ENCODE peak calls at places on chromosomes 13 and 19, in seven cellular contexts. B, R, G, P, Y, A and O are unnamed samples.

GRCh38 chr13:24208314-24208713 is 47.8 kb downstream of the SPATA13 start:
- DNase-seq in B (no peak), R (no peak), G (no peak), P (no peak), Y (no peak), A (no peak), O (no peak)

GRCh38 chr13:75896271-75896670 is 260.1 kb downstream of the LMO7 start:
- DNase-seq in B (no peak), R (no peak), G (no peak), P (no peak), Y (no peak), A (no peak), O (no peak)

GRCh38 chr13:44921931-44922758 is 67.1 kb downstream of the NUFIP1 start:
- DNase-seq in B (peak; percentile 31), R (peak; percentile 54), G (peak; percentile 64), P (no peak), Y (no peak), A (peak; percentile 79), O (no peak)

GRCh38 chr19:38304866-38305429 is 897 bp downstream of the C19orf33 start:
- DNase-seq in B (peak; percentile 94), R (peak; percentile 51), G (peak; percentile 93), P (peak; percentile 53), Y (peak; percentile 85), A (no peak), O (no peak)

GRCh38 chr13:38821753-38822551 is 135.1 kb downstream of the FREM2 start:
- DNase-seq in B (no peak), R (no peak), G (no peak), P (no peak), Y (no peak), A (no peak), O (no peak)

GRCh38 chr19:45166723-45167252 is 6.0 kb upstream of the NKPD1 start:
- DNase-seq in B (no peak), R (no peak), G (no peak), P (no peak), Y (no peak), A (no peak), O (no peak)

GRCh38 chr19:43316591-43317319 is 36.7 kb upstream of the CD177 start:
- DNase-seq in B (peak; percentile 26), R (no peak), G (peak; percentile 60), P (no peak), Y (peak; percentile 92), A (no peak), O (no peak)

GRCh38 chr13:90362718-90363117 is 984.8 kb upstream of the MIR17HG start:
- DNase-seq in B (no peak), R (no peak), G (no peak), P (no peak), Y (no peak), A (no peak), O (no peak)

GRCh38 chr13:41847216-41847615 is 113.7 kb downstream of the VWA8 start:
- DNase-seq in B (no peak), R (no peak), G (no peak), P (no peak), Y (no peak), A (no peak), O (no peak)

GRCh38 chr13:36795463-36795862 is 23.6 kb upstream of the RFXAP start:
- DNase-seq in B (no peak), R (no peak), G (no peak), P (no peak), Y (peak; percentile 63), A (no peak), O (no peak)

GRCh38 chr13:25881136-25881926 is 170.5 kb downstream of the SHISA2 start:
- DNase-seq in B (no peak), R (no peak), G (no peak), P (no peak), Y (no peak), A (no peak), O (no peak)

GRCh38 chr13:75514080-75515040 is 23.3 kb downstream of the COMMD6 start:
- DNase-seq in B (no peak), R (no peak), G (no peak), P (no peak), Y (no peak), A (no peak), O (no peak)

GRCh38 chr13:23755040-23755439 is 134.2 kb downstream of the MIPEP start:
- DNase-seq in B (no peak), R (no peak), G (no peak), P (no peak), Y (no peak), A (no peak), O (no peak)

GRCh38 chr19:28257396-28257795 is 955.6 kb downstream of the UQCRFS1 start:
- DNase-seq in B (no peak), R (no peak), G (no peak), P (no peak), Y (no peak), A (no peak), O (no peak)

GRCh38 chr19:49447485-49448431 is 3.9 kb downstream of the PIH1D1 start:
- DNase-seq in B (no peak), R (no peak), G (no peak), P (peak; percentile 80), Y (peak; percentile 92), A (peak; percentile 72), O (no peak)

GRCh38 chr19:34972163-34972705 is 8.2 kb upstream of the ZNF792 start:
- DNase-seq in B (no peak), R (no peak), G (no peak), P (no peak), Y (no peak), A (no peak), O (peak; percentile 20)

GRCh38 chr19:39362682-39363657 is 20.7 kb downstream of the SAMD4B start:
- DNase-seq in B (no peak), R (no peak), G (no peak), P (no peak), Y (no peak), A (no peak), O (no peak)

GRCh38 chr13:113653264-113654174 is 4.5 kb downstream of the ATP4B start:
- DNase-seq in B (peak; percentile 3), R (peak; percentile 5), G (peak; percentile 24), P (peak; percentile 30), Y (no peak), A (peak; percentile 43), O (peak; percentile 62)

GRCh38 chr13:42354246-42355117 is 82.5 kb downstream of the AKAP11 start:
- DNase-seq in B (no peak), R (no peak), G (no peak), P (no peak), Y (no peak), A (no peak), O (no peak)

GRCh38 chr19:48833049-48833448 is 3.2 kb downstream of the HSD17B14 start:
- DNase-seq in B (no peak), R (no peak), G (no peak), P (no peak), Y (no peak), A (no peak), O (no peak)

GRCh38 chr19:50556236-50557008 is 11.8 kb downstream of the LRRC4B start:
- DNase-seq in B (peak; percentile 71), R (peak; percentile 28), G (peak; percentile 72), P (peak; percentile 72), Y (peak; percentile 99), A (peak; percentile 80), O (no peak)

DNA sequence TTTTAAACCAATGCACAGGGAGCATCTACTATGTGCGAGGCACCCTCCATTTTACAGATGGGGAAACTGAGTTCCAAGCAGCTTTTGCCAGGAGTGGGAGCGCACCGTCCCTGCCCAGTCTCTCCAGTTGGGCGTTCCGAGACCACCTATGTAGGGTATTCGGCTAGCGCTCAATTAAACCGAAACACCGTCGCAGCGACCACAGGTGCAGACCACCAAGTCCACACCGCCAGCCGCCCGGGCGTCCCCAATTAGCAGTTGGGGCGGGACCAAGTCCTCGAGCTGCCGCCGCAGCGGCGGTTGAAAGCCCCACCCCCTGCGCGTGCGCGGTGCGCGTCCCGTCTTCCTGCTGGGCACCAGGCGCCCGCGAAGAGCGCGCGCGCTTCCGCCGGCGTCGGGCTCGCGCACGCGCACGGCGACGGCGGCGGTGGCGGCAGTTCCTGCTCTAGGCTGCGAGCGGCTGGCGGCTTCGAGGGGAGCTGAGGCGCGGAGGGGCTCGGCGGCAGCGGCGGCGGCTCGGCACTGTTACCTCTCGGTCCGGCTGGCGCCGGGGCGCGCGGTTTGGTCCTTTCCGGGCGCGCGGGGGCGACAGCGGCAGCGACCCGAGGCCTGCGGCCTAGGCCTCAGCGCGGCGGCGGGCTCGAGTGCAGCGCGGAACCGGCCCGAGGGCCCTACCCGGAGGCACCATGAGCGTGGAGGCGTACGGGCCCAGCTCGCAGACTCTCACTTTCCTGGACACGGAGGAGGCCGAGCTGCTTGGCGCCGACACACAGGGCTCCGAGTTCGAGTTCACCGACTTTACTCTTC is at the start of gene UPF1:
- DNase-seq in B (peak; percentile 96), R (peak; percentile 77), G (peak; percentile 94), P (peak; percentile 96), Y (peak; percentile 97), A (peak; percentile 95), O (peak; percentile 95)
- TF ChIP-seq CTCF in B (no peak), R (no peak), G (no peak), P (no peak), Y (no peak), A (no peak), O (no peak)

GRCh38 chr19:5537870-5538269 is 29.9 kb downstream of the TINCR start:
- DNase-seq in B (no peak), R (no peak), G (no peak), P (no peak), Y (no peak), A (no peak), O (no peak)

GRCh38 chr19:5541456-5541855 is 26.3 kb downstream of the TINCR start:
- DNase-seq in B (no peak), R (no peak), G (no peak), P (no peak), Y (no peak), A (no peak), O (no peak)

GRCh38 chr19:5540208-5540607 is 27.5 kb downstream of the TINCR start:
- DNase-seq in B (no peak), R (no peak), G (no peak), P (no peak), Y (no peak), A (no peak), O (no peak)

GRCh38 chr19:5536337-5536894 is 31.3 kb downstream of the TINCR start:
- DNase-seq in B (no peak), R (no peak), G (peak; percentile 84), P (peak; percentile 78), Y (peak; percentile 91), A (peak; percentile 70), O (no peak)

DNA sequence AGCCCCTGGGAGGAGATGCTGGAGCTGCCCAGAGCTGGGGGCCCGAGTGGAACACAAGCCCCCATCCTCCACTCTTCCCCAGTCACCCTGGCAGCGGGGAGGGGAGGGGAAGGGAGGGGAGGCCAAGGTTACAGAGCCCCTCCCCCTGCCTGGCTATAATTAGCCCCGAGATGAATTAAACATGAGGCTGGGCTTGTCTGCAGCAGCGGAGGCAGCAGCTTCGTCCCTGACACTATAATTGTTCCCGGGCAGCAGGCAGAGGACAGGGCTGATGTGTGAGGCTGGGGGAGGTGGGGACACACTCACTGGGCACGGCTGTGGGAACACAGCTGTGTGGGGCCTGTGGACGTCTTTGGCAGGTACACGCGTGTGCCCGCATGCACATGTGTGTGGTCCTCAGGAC is 28.3 kb downstream of the TINCR start:
- DNase-seq in B (no peak), R (no peak), G (no peak), P (no peak), Y (peak; percentile 60), A (no peak), O (no peak)
- TF ChIP-seq EP300 in B (no peak), R (no peak), G (no peak), P (no peak), Y (no peak), A (no peak), O (no peak)

GRCh38 chr19:12833418-12833746 is 997 bp downstream of the RTBDN start:
- DNase-seq in B (no peak), R (no peak), G (no peak), P (no peak), Y (peak; percentile 63), A (no peak), O (no peak)
- H3K27me3 ChIP-seq in B (peaks cover 97% of the 10 kb centered on the region), R (peaks cover 97% of the 10 kb centered on the region), G (peaks cover 93% of the 10 kb centered on the region), P (peaks cover 16% of the 10 kb centered on the region), Y (peaks cover 13% of the 10 kb centered on the region), A (peaks cover 100% of the 10 kb centered on the region), O (peaks cover 93% of the 10 kb centered on the region)

GRCh38 chr19:52690395-52691214 is 44.2 kb downstream of the ZNF611 start:
- DNase-seq in B (peak; percentile 95), R (peak; percentile 90), G (peak; percentile 93), P (peak; percentile 95), Y (peak; percentile 94), A (peak; percentile 98), O (peak; percentile 97)
- TF ChIP-seq CTCF in B (peak; percentile 25), R (peak; percentile 19), G (no peak), P (no peak), Y (peak; percentile 36), A (peak; percentile 18), O (peak; percentile 44)